ENCODE peak calls at places on chromosome 5, in nine cellular contexts. T is D721Med, Q is endothelial cell, Y is OCI-LY7, I is nephron progenitor cell, X is fibroblast of pulmonary artery, C is fibroblast of lung, R is AG09309, O is PC-3. L is an unnamed sample.

GRCh38 chr5:143094087-143094511 is 309.4 kb downstream of the NR3C1 start:
- DNase-seq in T (no peak), Q (peak), Y (no peak), I (peak), X (peak), C (peak), R (no peak), O (no peak), L (peak)

GRCh38 chr5:176466245-176466871 is 18.2 kb downstream of the FAF2 start:
- DNase-seq in T (peak), Q (no peak), Y (no peak), I (no peak), X (peak), C (peak), R (peak), O (peak), L (no peak)

GRCh38 chr5:172681421-172681820 is 40.4 kb downstream of the NEURL1B start:
- DNase-seq in T (no peak), Q (no peak), Y (no peak), I (no peak), X (no peak), C (no peak), R (no peak), O (no peak), L (no peak)

GRCh38 chr5:2284678-2285077 is 402.0 kb upstream of the IRX4 start:
- DNase-seq in T (no peak), Q (no peak), Y (no peak), I (no peak), X (no peak), C (no peak), R (no peak), O (no peak), L (no peak)

GRCh38 chr5:32115985-32116384 is 58.1 kb downstream of the GOLPH3 start:
- DNase-seq in T (no peak), Q (no peak), Y (no peak), I (no peak), X (no peak), C (no peak), R (no peak), O (no peak), L (no peak)

GRCh38 chr5:156147251-156147947 is 179.6 kb upstream of the SGCD start:
- DNase-seq in T (no peak), Q (no peak), Y (no peak), I (no peak), X (peak), C (peak), R (peak), O (no peak), L (no peak)

GRCh38 chr5:881551-881935 is 11.1 kb downstream of the BRD9 start:
- DNase-seq in T (no peak), Q (no peak), Y (no peak), I (no peak), X (no peak), C (no peak), R (no peak), O (no peak), L (no peak)

GRCh38 chr5:81337803-81338202 is 36.4 kb downstream of the ZCCHC9 start:
- DNase-seq in T (no peak), Q (no peak), Y (no peak), I (no peak), X (no peak), C (no peak), R (no peak), O (no peak), L (no peak)

GRCh38 chr5:61624966-61625681 is 293.1 kb downstream of the ZSWIM6 start:
- DNase-seq in T (no peak), Q (no peak), Y (no peak), I (no peak), X (no peak), C (no peak), R (no peak), O (no peak), L (no peak)

GRCh38 chr5:144510845-144511580 is 340.3 kb downstream of the KCTD16 start:
- DNase-seq in T (no peak), Q (no peak), Y (no peak), I (no peak), X (no peak), C (no peak), R (no peak), O (no peak), L (no peak)

GRCh38 chr5:72601861-72602260 is 94.7 kb upstream of the ZNF366 start:
- DNase-seq in T (no peak), Q (no peak), Y (no peak), I (no peak), X (no peak), C (no peak), R (no peak), O (no peak), L (no peak)

GRCh38 chr5:149767278-149767550 is 37.1 kb downstream of the PPARGC1B start:
- DNase-seq in T (no peak), Q (no peak), Y (no peak), I (no peak), X (no peak), C (no peak), R (no peak), O (no peak), L (no peak)

GRCh38 chr5:74660146-74660545 is 19.6 kb upstream of the ENC1 start:
- DNase-seq in T (no peak), Q (no peak), Y (no peak), I (no peak), X (no peak), C (no peak), R (no peak), O (peak), L (no peak)

GRCh38 chr5:28576022-28576421 is 1537.6 kb upstream of the CDH9 start:
- DNase-seq in T (no peak), Q (no peak), Y (peak), I (no peak), X (peak), C (peak), R (no peak), O (peak), L (no peak)

GRCh38 chr5:139678751-139679750 is 30.9 kb downstream of the CXXC5 start:
- DNase-seq in T (no peak), Q (no peak), Y (no peak), I (no peak), X (no peak), C (peak), R (no peak), O (no peak), L (no peak)

GRCh38 chr5:55372130-55372925 is 64.5 kb downstream of the MTREX start:
- DNase-seq in T (no peak), Q (no peak), Y (no peak), I (no peak), X (no peak), C (no peak), R (no peak), O (no peak), L (no peak)

GRCh38 chr5:90792725-90793124 is 234.1 kb downstream of the ADGRV1 start:
- DNase-seq in T (no peak), Q (no peak), Y (no peak), I (no peak), X (peak), C (peak), R (no peak), O (peak), L (no peak)

GRCh38 chr5:2904399-2904798 is 152.9 kb upstream of the IRX2 start:
- DNase-seq in T (no peak), Q (no peak), Y (no peak), I (no peak), X (no peak), C (no peak), R (no peak), O (no peak), L (no peak)

GRCh38 chr5:36079200-36079761 is 12.6 kb upstream of the UGT3A2 start:
- DNase-seq in T (peak), Q (peak), Y (peak), I (peak), X (peak), C (peak), R (no peak), O (peak), L (peak)

GRCh38 chr5:40401965-40402364 is 277.8 kb upstream of the PTGER4 start:
- DNase-seq in T (no peak), Q (no peak), Y (no peak), I (no peak), X (no peak), C (peak), R (no peak), O (peak), L (peak)

GRCh38 chr5:112880219-112880964 is 19.3 kb downstream of the SRP19 start:
- DNase-seq in T (no peak), Q (no peak), Y (no peak), I (no peak), X (no peak), C (no peak), R (no peak), O (no peak), L (no peak)

GRCh38 chr5:133744030-133744645 is 131.8 kb upstream of the FSTL4 start:
- DNase-seq in T (no peak), Q (no peak), Y (peak), I (no peak), X (no peak), C (no peak), R (no peak), O (no peak), L (peak)

GRCh38 chr5:129063483-129064136 is 30.9 kb upstream of the ISOC1 start:
- DNase-seq in T (no peak), Q (no peak), Y (no peak), I (no peak), X (peak), C (peak), R (no peak), O (no peak), L (no peak)

GRCh38 chr5:98510111-98510510 is 263.4 kb upstream of the RGMB start:
- DNase-seq in T (no peak), Q (no peak), Y (no peak), I (peak), X (peak), C (peak), R (no peak), O (peak), L (no peak)

GRCh38 chr5:139705191-139705590 is 57.0 kb downstream of the CXXC5 start:
- DNase-seq in T (no peak), Q (no peak), Y (no peak), I (no peak), X (no peak), C (no peak), R (no peak), O (no peak), L (peak)

GRCh38 chr5:78367318-78367991 is 7.0 kb downstream of the SCAMP1 start:
- DNase-seq in T (no peak), Q (no peak), Y (peak), I (no peak), X (no peak), C (no peak), R (no peak), O (no peak), L (peak)

GRCh38 chr5:161676109-161676508 is 9.4 kb upstream of the GABRA6 start:
- DNase-seq in T (no peak), Q (no peak), Y (peak), I (no peak), X (no peak), C (no peak), R (no peak), O (peak), L (no peak)
- TF ChIP-seq CTCF in T (peak), Q (peak), Y (peak), I (peak), X (no peak), C (no peak), R (no peak), O (peak), L (no peak)

GRCh38 chr5:169511708-169512107 is 71.9 kb upstream of the SPDL1 start:
- DNase-seq in T (no peak), Q (no peak), Y (no peak), I (no peak), X (no peak), C (no peak), R (no peak), O (no peak), L (no peak)
- TF ChIP-seq CTCF in T (no peak), Q (peak), Y (peak), I (no peak), X (peak), C (no peak), R (no peak), O (peak), L (no peak)

GRCh38 chr5:123269851-123270250 is 153.4 kb downstream of the CEP120 start:
- DNase-seq in T (no peak), Q (no peak), Y (no peak), I (no peak), X (no peak), C (no peak), R (no peak), O (no peak), L (no peak)
- TF ChIP-seq CTCF in T (no peak), Q (no peak), Y (no peak), I (no peak), X (no peak), C (no peak), R (no peak), O (no peak), L (no peak)

GRCh38 chr5:97134634-97135033 is 7.8 kb downstream of the LIX1 start:
- DNase-seq in T (no peak), Q (no peak), Y (no peak), I (no peak), X (no peak), C (no peak), R (no peak), O (no peak), L (no peak)
- TF ChIP-seq CTCF in T (no peak), Q (no peak), Y (no peak), I (no peak), X (no peak), C (no peak), R (no peak), O (no peak), L (no peak)

GRCh38 chr5:21807953-21808352 is 1045.2 kb downstream of the CDH12 start:
- DNase-seq in T (no peak), Q (no peak), Y (no peak), I (no peak), X (peak), C (no peak), R (no peak), O (peak), L (no peak)

GRCh38 chr5:21806271-21806670 is 1046.9 kb downstream of the CDH12 start:
- DNase-seq in T (no peak), Q (no peak), Y (no peak), I (no peak), X (no peak), C (no peak), R (no peak), O (no peak), L (no peak)

GRCh38 chr5:21806943-21807342 is 1046.2 kb downstream of the CDH12 start:
- DNase-seq in T (no peak), Q (no peak), Y (no peak), I (no peak), X (peak), C (no peak), R (no peak), O (peak), L (no peak)

DNA sequence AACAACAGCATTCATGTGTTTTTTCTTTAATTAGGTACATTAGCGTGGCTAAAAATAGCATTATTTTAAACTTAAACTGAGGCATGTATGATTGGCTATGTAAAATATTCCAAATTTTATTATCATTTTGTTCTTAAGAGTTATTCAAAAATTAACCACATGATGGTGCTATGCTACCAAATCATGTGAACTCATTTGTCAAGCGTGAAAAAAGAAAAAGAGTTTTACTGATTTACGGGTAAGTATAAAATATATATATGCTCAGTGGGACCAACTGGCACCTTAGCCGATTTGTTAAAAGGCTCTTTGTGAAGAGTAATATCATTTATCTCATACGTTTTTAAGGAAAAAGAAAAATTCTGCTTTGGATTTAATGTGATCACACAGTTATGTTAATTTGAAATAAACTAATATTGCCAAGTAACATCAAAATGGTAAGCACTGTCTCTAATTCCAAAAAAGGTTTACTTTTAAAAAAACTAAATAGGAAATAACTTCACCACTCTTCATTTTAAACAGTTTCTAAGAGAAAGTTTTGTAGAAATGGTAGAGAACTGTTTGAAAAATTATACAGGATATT is 1042.3 kb downstream of the CDH12 start:
- DNase-seq in T (no peak), Q (no peak), Y (peak), I (no peak), X (peak), C (peak), R (no peak), O (peak), L (no peak)
- TF ChIP-seq CTCF in T (peak), Q (peak), Y (peak), I (peak), X (peak), C (peak), R (peak), O (peak), L (peak)

GRCh38 chr5:12272389-12272788 is 368.1 kb upstream of the CTNND2 start:
- DNase-seq in T (no peak), Q (peak), Y (no peak), I (no peak), X (no peak), C (peak), R (no peak), O (peak), L (no peak)
- TF ChIP-seq CTCF in T (peak), Q (no peak), Y (no peak), I (peak), X (no peak), C (no peak), R (no peak), O (peak), L (no peak)

GRCh38 chr5:14745753-14746152 is 81.2 kb downstream of the OTULIN start:
- DNase-seq in T (no peak), Q (no peak), Y (peak), I (no peak), X (no peak), C (no peak), R (no peak), O (no peak), L (peak)
- TF ChIP-seq CTCF in T (no peak), Q (no peak), Y (no peak), I (no peak), X (no peak), C (no peak), R (no peak), O (no peak), L (no peak)

GRCh38 chr5:53022889-53023511 is 33.8 kb downstream of the ITGA2 start:
- DNase-seq in T (no peak), Q (no peak), Y (no peak), I (no peak), X (no peak), C (no peak), R (no peak), O (no peak), L (no peak)

GRCh38 chr5:53017794-53018391 is 28.7 kb downstream of the ITGA2 start:
- DNase-seq in T (no peak), Q (no peak), Y (no peak), I (no peak), X (no peak), C (no peak), R (no peak), O (no peak), L (no peak)

GRCh38 chr5:53017383-53017782 is 28.2 kb downstream of the ITGA2 start:
- DNase-seq in T (no peak), Q (no peak), Y (no peak), I (no peak), X (no peak), C (no peak), R (no peak), O (no peak), L (no peak)

GRCh38 chr5:53023969-53024368 is 34.8 kb downstream of the ITGA2 start:
- DNase-seq in T (no peak), Q (no peak), Y (no peak), I (no peak), X (peak), C (peak), R (peak), O (peak), L (peak)

GRCh38 chr5:53019320-53019719 is 30.2 kb downstream of the ITGA2 start:
- DNase-seq in T (no peak), Q (no peak), Y (no peak), I (no peak), X (peak), C (peak), R (no peak), O (peak), L (no peak)
- TF ChIP-seq CTCF in T (no peak), Q (no peak), Y (no peak), I (no peak), X (peak), C (peak), R (peak), O (no peak), L (no peak)

DNA sequence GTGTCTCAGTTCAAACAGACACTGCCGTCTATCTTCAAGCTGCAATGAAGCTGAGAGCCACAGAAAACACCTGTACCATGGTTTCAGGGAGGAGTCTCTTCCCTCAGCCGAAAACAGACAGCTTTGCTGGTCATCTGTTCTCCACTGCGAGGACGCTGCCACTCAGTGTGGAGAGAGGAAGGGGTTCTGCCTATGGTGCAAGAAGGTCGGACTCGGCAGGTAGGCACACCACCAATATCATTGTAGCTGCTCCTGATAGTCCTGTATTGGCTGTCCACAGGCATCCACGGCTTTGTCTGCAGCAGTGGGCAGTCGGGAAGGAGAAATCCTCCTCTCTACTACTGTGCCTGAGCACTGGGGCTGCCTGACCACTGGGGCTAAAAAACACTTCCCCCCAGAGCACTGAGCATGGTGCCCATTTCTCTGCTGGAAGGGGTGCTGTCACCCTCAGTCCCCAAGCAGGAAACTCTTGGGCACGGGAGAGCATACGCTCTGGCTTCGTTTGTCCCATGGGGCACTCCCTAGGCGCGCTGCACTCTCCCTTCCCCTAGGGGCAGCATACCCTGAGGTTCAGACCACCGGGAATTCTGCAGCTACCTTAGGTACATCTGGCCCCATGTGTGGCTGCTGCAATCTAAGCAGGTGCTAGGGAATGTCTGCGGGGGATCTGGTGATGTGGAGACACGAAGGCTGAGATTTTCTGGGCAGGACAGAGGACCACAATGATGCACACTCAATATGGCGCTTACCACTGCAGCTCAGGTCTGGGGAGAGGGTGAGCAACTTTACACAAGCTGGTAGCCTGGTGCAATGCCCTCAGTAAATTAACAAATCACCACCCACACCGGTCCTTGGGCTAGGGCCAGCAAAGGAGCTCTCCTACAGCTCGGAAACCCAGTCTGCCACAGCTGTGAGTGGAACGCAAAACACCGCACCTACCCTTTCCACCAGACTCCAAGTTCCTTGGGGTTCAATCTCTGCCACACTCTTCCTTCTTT is 880.9 kb upstream of the SEMA6A start:
- DNase-seq in T (no peak), Q (peak), Y (peak), I (no peak), X (no peak), C (no peak), R (no peak), O (no peak), L (peak)
- TF ChIP-seq CTCF in T (no peak), Q (peak), Y (peak), I (no peak), X (peak), C (peak), R (peak), O (no peak), L (no peak)

GRCh38 chr5:169721771-169722170 is 84.7 kb downstream of the DOCK2 start:
- DNase-seq in T (no peak), Q (no peak), Y (no peak), I (no peak), X (no peak), C (no peak), R (no peak), O (no peak), L (no peak)
- TF ChIP-seq CTCF in T (no peak), Q (no peak), Y (peak), I (no peak), X (no peak), C (no peak), R (no peak), O (peak), L (no peak)

L was measured in activated CD8-positive, alpha-beta T cell treated with anti-CD3 and anti-CD28 coated beads for 36 hours.